ENCODE peak calls at places on chromosomes 12 and 14, in seven cellular contexts. C is caudate nucleus; U is amniotic stem cell; F is stimulated activated naive B cell treated with anti-CD40 and anti-IgM and Interleukin-4, amounts not matched to agents 10 μg/mL and 1 μg/mL and 100 μg/mL, for 72 hours; L is GM06990; V is A549; A is activated naive CD4-positive, alpha-beta T cell treated with anti-CD3 and anti-CD28 coated beads, Interleukin-2, amount 10 ng/mL, durations not matched to agents 7 days and 5 days. X is an unnamed sample.
A peak's percentile ranks its signal among the peaks of the same experiment; 100 is the strongest.

GRCh38 chr12:112148031-112148513 is 22.7 kb downstream of the TRAFD1 start:
- DNase-seq in A (no peak), L (no peak), V (no peak), C (no peak), F (no peak), U (no peak), X (no peak)

GRCh38 chr12:75623631-75624118 is 112.3 kb upstream of the KRR1 start:
- DNase-seq in L (no peak), F (no peak), U (no peak), C (no peak), V (peak; percentile 35), A (no peak), X (no peak)

GRCh38 chr12:90922068-90922743 is 32.8 kb downstream of the CCER1 start:
- DNase-seq in U (peak; percentile 52), V (no peak), F (no peak), C (no peak), L (no peak), A (no peak), X (no peak)

GRCh38 chr12:24743891-24744793 is 204.8 kb downstream of the BCAT1 start:
- DNase-seq in L (no peak), A (no peak), U (no peak), V (no peak), F (no peak), C (no peak), X (no peak)

GRCh38 chr12:56163533-56164344 is 5.6 kb downstream of the MYL6 start:
- DNase-seq in A (no peak), F (no peak), C (no peak), V (no peak), L (no peak), U (no peak), X (no peak)

GRCh38 chr14:103141117-103141796 is 18.0 kb downstream of the TNFAIP2 start:
- DNase-seq in F (no peak), L (no peak), A (peak; percentile 52), U (no peak), C (no peak), V (peak; percentile 71), X (no peak)

GRCh38 chr12:76144253-76144564 is 59.7 kb upstream of the NAP1L1 start:
- DNase-seq in U (no peak), F (no peak), A (peak; percentile 23), C (no peak), L (no peak), V (no peak), X (no peak)

GRCh38 chr14:58751788-58752187 is 114.0 kb downstream of the DACT1 start:
- DNase-seq in V (no peak), U (no peak), L (no peak), F (no peak), C (no peak), A (no peak), X (no peak)

GRCh38 chr12:47078733-47079364 is 572 bp upstream of the PCED1B start:
- DNase-seq in A (peak; percentile 62), V (peak; percentile 57), C (no peak), U (no peak), F (no peak), L (peak; percentile 3), X (no peak)

GRCh38 chr14:38339704-38340103 is 83.8 kb upstream of the CLEC14A start:
- DNase-seq in F (no peak), V (no peak), L (no peak), C (no peak), A (no peak), U (no peak), X (no peak)

GRCh38 chr12:106149096-106149784 is 10.5 kb upstream of the NUAK1 start:
- DNase-seq in C (no peak), V (peak; percentile 58), F (no peak), L (no peak), U (peak; percentile 12), A (no peak), X (no peak)

GRCh38 chr12:119180380-119181040 is 1.8 kb downstream of the HSPB8 start:
- DNase-seq in L (no peak), U (no peak), V (no peak), F (no peak), C (no peak), A (no peak), X (no peak)

GRCh38 chr12:65464930-65465329 is 186.4 kb downstream of the MSRB3 start:
- DNase-seq in A (no peak), V (no peak), F (no peak), C (no peak), L (no peak), U (peak; percentile 64), X (no peak)

GRCh38 chr14:72479471-72479931 is 414.4 kb downstream of the DPF3 start:
- DNase-seq in U (no peak), L (no peak), C (no peak), F (no peak), A (no peak), V (no peak), X (no peak)

GRCh38 chr12:62123721-62124203 is 136.4 kb upstream of the USP15 start:
- DNase-seq in A (peak; percentile 58), C (no peak), L (peak; percentile 3), F (peak; percentile 4), U (peak; percentile 3), V (peak; percentile 11), X (peak; percentile 30)

GRCh38 chr14:29321646-29322045 is 555.1 kb downstream of the FOXG1 start:
- DNase-seq in F (no peak), A (no peak), V (no peak), C (no peak), L (no peak), U (no peak), X (no peak)

GRCh38 chr14:68211886-68212285 is 392.3 kb downstream of the RAD51B start:
- DNase-seq in L (no peak), F (no peak), V (no peak), U (no peak), A (no peak), C (no peak), X (no peak)

GRCh38 chr14:99589031-99589441 is 15.0 kb downstream of the CCDC85C start:
- DNase-seq in A (no peak), U (no peak), L (no peak), V (no peak), F (no peak), C (no peak), X (no peak)

GRCh38 chr14:36068777-36069534 is 107.6 kb downstream of the PTCSC3 start:
- DNase-seq in F (no peak), A (no peak), C (no peak), U (no peak), L (no peak), V (no peak), X (no peak)